ENCODE peak calls at places on chromosomes 4 and X, in five cellular contexts. P is RWPE1, V is brain microvascular endothelial cell, Q is A549, F is heart left ventricle. T is an unnamed sample.

GRCh38 chrX:155881158-155881993 is at the start of gene VAMP7:
- DNase-seq in P (peak; percentile 71), V (peak; percentile 84), Q (peak; percentile 56), F (peak; percentile 91), T (peak; percentile 89)

GRCh38 chrX:113019958-113020357 is 179.3 kb upstream of the AMOT start:
- DNase-seq in P (no peak), V (no peak), Q (no peak), F (no peak), T (no peak)

GRCh38 chrX:23901805-23902204 is 5.9 kb downstream of the APOO start:
- DNase-seq in P (peak; percentile 20), V (peak; percentile 58), Q (peak; percentile 62), F (no peak), T (peak; percentile 44)

GRCh38 chr4:128341634-128342033 is 54.0 kb upstream of the PGRMC2 start:
- DNase-seq in P (no peak), V (no peak), Q (no peak), F (no peak), T (no peak)

GRCh38 chr4:55365347-55365728 is 19.3 kb downstream of the SRD5A3 start:
- DNase-seq in P (no peak), V (no peak), Q (no peak), F (no peak), T (no peak)

GRCh38 chr4:153152453-153153338 is 51.5 kb upstream of the TRIM2 start:
- DNase-seq in P (no peak), V (no peak), Q (no peak), F (no peak), T (peak; percentile 54)

GRCh38 chr4:36734296-36734695 is 452.9 kb downstream of the DTHD1 start:
- DNase-seq in P (no peak), V (no peak), Q (no peak), F (no peak), T (no peak)

GRCh38 chr4:88702780-88703179 is 5.2 kb upstream of the NAP1L5 start:
- DNase-seq in P (no peak), V (no peak), Q (no peak), F (no peak), T (no peak)

GRCh38 chr4:116499-116898 is 7.8 kb upstream of the ZNF718 start:
- DNase-seq in P (no peak), V (no peak), Q (no peak), F (no peak), T (no peak)

GRCh38 chr4:180828455-180829018 is 1414.7 kb upstream of the TENM3 start:
- DNase-seq in P (peak; percentile 24), V (peak; percentile 76), Q (no peak), F (no peak), T (peak; percentile 21)

GRCh38 chr4:7704625-7705024 is 235.0 kb downstream of the AFAP1 start:
- DNase-seq in P (no peak), V (no peak), Q (no peak), F (no peak), T (no peak)

GRCh38 chr4:7701866-7702649 is 237.6 kb downstream of the AFAP1 start:
- DNase-seq in P (no peak), V (no peak), Q (no peak), F (no peak), T (no peak)

GRCh38 chr4:7705062-7705461 is 234.6 kb downstream of the AFAP1 start:
- DNase-seq in P (no peak), V (no peak), Q (no peak), F (no peak), T (no peak)

GRCh38 chr4:7704091-7704490 is 235.6 kb downstream of the AFAP1 start:
- DNase-seq in P (no peak), V (no peak), Q (no peak), F (no peak), T (no peak)

DNA sequence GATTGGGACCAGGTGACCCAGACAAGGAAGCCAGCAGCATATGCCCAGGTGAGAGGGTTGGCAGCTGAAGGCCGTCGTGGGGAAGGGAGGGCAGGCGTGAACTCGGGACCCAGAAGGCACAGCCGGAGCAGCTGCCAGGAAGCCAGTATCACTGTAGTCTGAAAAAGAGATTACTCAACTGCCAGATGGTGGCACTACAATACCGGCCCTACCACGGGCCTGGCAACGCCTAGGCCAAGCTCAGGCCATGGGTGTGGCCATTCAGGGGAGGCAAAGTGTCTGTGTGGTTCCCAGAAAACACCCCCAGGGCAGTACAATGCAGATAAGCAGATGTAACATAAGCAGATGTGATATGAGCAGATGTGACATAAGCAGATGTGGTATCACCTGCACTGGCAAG is 236.0 kb downstream of the AFAP1 start:
- DNase-seq in P (no peak), V (no peak), Q (no peak), F (no peak), T (no peak)
- TF ChIP-seq CTCF in P (no peak), V (no peak), Q (no peak), F (no peak), T (no peak)

DNA sequence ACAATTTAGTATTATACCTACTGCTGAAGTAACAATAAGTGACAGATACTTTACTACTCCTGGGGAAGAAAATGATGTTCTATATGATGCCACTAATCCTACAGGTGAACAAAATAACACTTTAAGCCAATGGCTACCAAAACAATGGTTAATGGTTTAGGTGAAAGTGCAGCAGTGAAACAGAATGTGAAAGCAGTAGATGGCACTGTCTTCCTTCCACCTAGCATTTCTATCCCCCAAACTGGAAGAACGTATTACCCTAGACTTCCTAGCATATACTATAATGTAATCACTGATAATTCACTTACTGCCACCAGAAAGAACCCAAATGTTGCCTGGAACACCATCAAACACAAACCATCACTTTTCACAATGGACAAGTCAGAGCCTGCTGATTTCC is 18.9 kb upstream of the CABS1 start:
- DNase-seq in P (no peak), V (no peak), Q (no peak), F (no peak), T (no peak)
- TF ChIP-seq CTCF in P (no peak), V (no peak), Q (no peak), F (no peak), T (no peak)

GRCh38 chr4:144646523-144647094 is 653 bp downstream of the HHIP start:
- DNase-seq in P (peak; percentile 14), V (no peak), Q (peak; percentile 36), F (no peak), T (peak; percentile 14)
- TF ChIP-seq CTCF in P (no peak), V (peak; percentile 67), Q (no peak), F (no peak), T (no peak)

GRCh38 chr4:154985673-154986072 is 204.6 kb downstream of the RBM46 start:
- DNase-seq in P (no peak), V (no peak), Q (no peak), F (no peak), T (no peak)

GRCh38 chr4:154984148-154984547 is 203.1 kb downstream of the RBM46 start:
- DNase-seq in P (no peak), V (no peak), Q (no peak), F (no peak), T (no peak)

GRCh38 chr4:154984616-154985015 is 203.5 kb downstream of the RBM46 start:
- DNase-seq in P (no peak), V (no peak), Q (no peak), F (no peak), T (no peak)

GRCh38 chr4:154983714-154984113 is 202.6 kb downstream of the RBM46 start:
- DNase-seq in P (no peak), V (no peak), Q (no peak), F (no peak), T (no peak)

DNA sequence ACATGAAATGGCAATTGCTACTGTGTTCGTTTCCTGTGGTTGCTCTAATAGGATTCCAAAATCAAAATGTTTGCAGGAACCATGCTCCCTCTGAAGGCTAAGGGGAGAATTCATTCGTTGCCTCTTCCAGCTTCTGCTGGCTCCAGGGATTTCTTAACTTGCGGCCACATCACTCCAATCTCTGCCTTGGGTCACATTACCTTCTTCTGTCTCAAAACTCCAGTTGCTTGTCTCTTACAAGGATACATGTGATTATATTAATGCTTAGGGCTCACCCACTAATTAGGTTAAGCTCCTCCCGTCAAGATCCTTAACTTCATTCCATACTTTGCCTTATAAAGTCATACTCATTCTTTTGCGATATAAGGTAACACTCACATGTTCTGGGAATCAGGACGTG is 208.4 kb downstream of the RBM46 start:
- DNase-seq in P (no peak), V (no peak), Q (no peak), F (no peak), T (no peak)
- TF ChIP-seq CTCF in P (no peak), V (no peak), Q (no peak), F (no peak), T (no peak)

GRCh38 chrX:138777230-138777629 is 65.7 kb upstream of the FGF13 start:
- DNase-seq in P (no peak), V (no peak), Q (no peak), F (no peak), T (no peak)
- TF ChIP-seq CTCF in P (no peak), V (no peak), Q (no peak), F (no peak), T (no peak)

GRCh38 chr4:13432453-13432852 is 51.7 kb downstream of the RAB28 start:
- DNase-seq in P (no peak), V (no peak), Q (no peak), F (no peak), T (no peak)

GRCh38 chr4:13427599-13428325 is 56.4 kb downstream of the RAB28 start:
- DNase-seq in P (no peak), V (no peak), Q (no peak), F (no peak), T (no peak)

GRCh38 chr4:13436962-13437361 is 47.2 kb downstream of the RAB28 start:
- DNase-seq in P (no peak), V (no peak), Q (no peak), F (no peak), T (no peak)

GRCh38 chr4:13430834-13431568 is 53.1 kb downstream of the RAB28 start:
- DNase-seq in P (no peak), V (no peak), Q (no peak), F (no peak), T (no peak)
- TF ChIP-seq CTCF in P (no peak), V (peak; percentile 40), Q (no peak), F (no peak), T (peak; percentile 20)

DNA sequence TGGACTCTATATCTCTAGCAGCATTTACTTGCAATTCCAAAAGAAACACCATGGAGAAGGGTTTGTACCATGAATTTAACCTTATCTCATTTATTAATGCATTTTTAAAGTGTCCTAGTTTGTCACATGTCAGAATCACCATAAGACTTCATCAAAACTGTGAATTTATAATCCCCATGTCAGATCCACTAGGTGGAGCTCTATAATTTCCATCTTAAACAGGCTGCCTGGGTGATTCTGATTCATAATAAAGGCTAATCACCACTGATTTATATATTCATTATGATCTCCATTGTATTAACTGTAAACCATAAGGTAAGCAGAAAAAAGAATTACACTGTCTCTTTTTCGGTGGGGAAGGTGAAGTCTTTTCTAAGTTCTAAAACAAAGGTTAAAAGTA is 4.0 kb downstream of the TCEAL2 start:
- DNase-seq in P (peak; percentile 2), V (no peak), Q (peak; percentile 4), F (no peak), T (no peak)
- TF ChIP-seq CTCF in P (peak; percentile 16), V (peak; percentile 20), Q (peak; percentile 40), F (peak; percentile 45), T (no peak)

GRCh38 chrX:17164936-17165335 is 210.1 kb upstream of the NHS start:
- DNase-seq in P (no peak), V (no peak), Q (no peak), F (no peak), T (no peak)

GRCh38 chrX:17161991-17162390 is 213.0 kb upstream of the NHS start:
- DNase-seq in P (no peak), V (no peak), Q (no peak), F (no peak), T (no peak)

GRCh38 chrX:17164079-17164478 is 210.9 kb upstream of the NHS start:
- DNase-seq in P (no peak), V (no peak), Q (no peak), F (no peak), T (no peak)

GRCh38 chrX:17160971-17161370 is 214.0 kb upstream of the NHS start:
- DNase-seq in P (peak; percentile 8), V (no peak), Q (peak; percentile 11), F (no peak), T (no peak)
- TF ChIP-seq CTCF in P (no peak), V (peak; percentile 30), Q (peak; percentile 41), F (no peak), T (no peak)

T was measured in Calu3.